ENCODE peak calls at places on chromosomes 11 and 22, in six cellular contexts. I, S, Z, K, D and N are unnamed samples.

GRCh38 chr11:46345131-46345597 is 2.1 kb upstream of the DGKZ start:
- DNase-seq in I (no peak), S (no peak), Z (peak), K (no peak), D (no peak), N (peak)

GRCh38 chr11:9214765-9215164 is 50.4 kb downstream of the DENND5A start:
- DNase-seq in I (no peak), S (peak), Z (no peak), K (peak), D (no peak), N (peak)

GRCh38 chr11:134014502-134014901 is 54.4 kb upstream of the JAM3 start:
- DNase-seq in I (no peak), S (no peak), Z (peak), K (peak), D (no peak), N (peak)

GRCh38 chr11:22199243-22199642 is 6.4 kb downstream of the ANO5 start:
- DNase-seq in I (no peak), S (no peak), Z (no peak), K (no peak), D (no peak), N (no peak)

GRCh38 chr11:111185259-111185658 is 60.3 kb upstream of the POU2AF2 start:
- DNase-seq in I (no peak), S (peak), Z (no peak), K (peak), D (no peak), N (no peak)

GRCh38 chr11:64461081-64461480 is 102.1 kb downstream of the RPS6KA4 start:
- DNase-seq in I (no peak), S (no peak), Z (no peak), K (no peak), D (no peak), N (no peak)

GRCh38 chr11:120043323-120043945 is 94.5 kb downstream of the TRIM29 start:
- DNase-seq in I (no peak), S (no peak), Z (peak), K (no peak), D (no peak), N (no peak)

GRCh38 chr22:47197735-47198500 is 435.5 kb downstream of the TBC1D22A start:
- DNase-seq in I (no peak), S (no peak), Z (peak), K (no peak), D (no peak), N (no peak)

GRCh38 chr11:121582296-121582695 is 129.5 kb upstream of the SORL1-AS1 start:
- DNase-seq in I (no peak), S (no peak), Z (no peak), K (peak), D (no peak), N (no peak)

GRCh38 chr11:33560729-33561128 is 139.9 kb downstream of the C11orf91 start:
- DNase-seq in I (no peak), S (no peak), Z (no peak), K (no peak), D (no peak), N (no peak)

GRCh38 chr22:27113211-27114030 is 456.0 kb downstream of the MIAT start:
- DNase-seq in I (no peak), S (peak), Z (no peak), K (peak), D (no peak), N (peak)

GRCh38 chr22:32794449-32795213 is 6.9 kb upstream of the TIMP3 start:
- DNase-seq in I (no peak), S (peak), Z (peak), K (no peak), D (no peak), N (peak)

GRCh38 chr11:12556155-12556554 is 118.1 kb upstream of the TEAD1 start:
- DNase-seq in I (no peak), S (peak), Z (no peak), K (peak), D (no peak), N (peak)

GRCh38 chr11:64235427-64236161 is 1.2 kb downstream of the VEGFB start:
- DNase-seq in I (no peak), S (no peak), Z (no peak), K (no peak), D (no peak), N (no peak)

GRCh38 chr11:69018924-69019323 is 5.9 kb upstream of the MRGPRF start:
- DNase-seq in I (no peak), S (peak), Z (no peak), K (peak), D (no peak), N (no peak)

GRCh38 chr11:64969209-64969608 is 2.7 kb downstream of the MAJIN start:
- DNase-seq in I (no peak), S (peak), Z (no peak), K (peak), D (no peak), N (no peak)

GRCh38 chr11:72712168-72712721 is 38.0 kb upstream of the PDE2A start:
- DNase-seq in I (no peak), S (no peak), Z (no peak), K (peak), D (no peak), N (no peak)

GRCh38 chr11:102986815-102987214 is 31.3 kb upstream of the MMP13 start:
- DNase-seq in I (no peak), S (peak), Z (no peak), K (peak), D (no peak), N (no peak)

GRCh38 chr22:39820266-39820665 is 73.3 kb downstream of the ENTHD1 start:
- DNase-seq in I (no peak), S (peak), Z (no peak), K (peak), D (no peak), N (peak)

GRCh38 chr11:2593393-2593950 is 106.3 kb downstream of the KCNQ1OT1 start:
- DNase-seq in I (no peak), S (no peak), Z (peak), K (no peak), D (no peak), N (no peak)

GRCh38 chr11:62710001-62710345 is 2.5 kb downstream of the GNG3 start:
- DNase-seq in I (no peak), S (no peak), Z (no peak), K (peak), D (no peak), N (no peak)

GRCh38 chr22:26546282-26546681 is 34.0 kb upstream of the TFIP11 start:
- DNase-seq in I (no peak), S (no peak), Z (no peak), K (no peak), D (no peak), N (no peak)

GRCh38 chr11:8826901-8827560 is 84.0 kb upstream of the AKIP1 start:
- DNase-seq in I (no peak), S (no peak), Z (peak), K (peak), D (no peak), N (peak)

GRCh38 chr11:10659339-10660216 is 34.0 kb downstream of the IRAG1 start:
- DNase-seq in I (no peak), S (peak), Z (no peak), K (peak), D (no peak), N (peak)
- H2BK120ac ChIP-seq in I (no peak), S (peak), Z (no peak), K (peak), D (no peak), N (no peak)

DNA sequence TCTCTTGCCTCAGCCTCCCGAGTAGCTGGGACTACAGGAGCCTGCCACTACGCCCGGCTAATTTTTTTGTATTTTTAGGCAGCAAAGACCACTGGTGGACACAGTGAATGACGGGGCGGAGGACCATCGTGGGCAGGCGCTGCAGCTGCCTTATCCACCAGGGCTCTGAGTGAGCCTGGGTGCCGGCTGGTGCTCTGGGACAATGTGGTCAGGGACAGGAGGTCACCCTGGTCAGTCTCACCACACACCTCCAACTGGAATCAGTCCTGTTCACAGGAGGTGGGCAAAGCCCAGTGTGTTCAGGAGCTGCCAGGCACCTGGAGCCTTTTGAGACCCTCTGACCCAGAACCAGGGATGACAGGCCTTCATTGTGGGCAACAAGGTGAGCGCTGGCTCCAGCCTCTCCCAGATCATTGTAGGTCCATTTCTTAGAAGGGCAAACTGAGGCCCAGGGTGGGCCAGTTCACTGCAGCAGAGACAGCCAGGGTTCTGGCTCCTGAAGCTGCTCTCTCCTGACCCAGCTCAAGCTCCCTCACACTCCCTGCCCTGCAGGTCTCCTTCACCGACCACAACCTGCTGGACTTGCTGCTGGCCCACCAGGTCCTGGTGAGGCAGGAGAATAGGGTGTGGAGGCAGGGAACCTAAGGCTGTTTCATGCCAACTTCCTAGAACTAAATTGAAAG is 15.7 kb upstream of the CABP2 start:
- DNase-seq in I (no peak), S (no peak), Z (no peak), K (no peak), D (no peak), N (no peak)
- H2BK15ac ChIP-seq in I (no peak), S (no peak), Z (no peak), K (no peak), D (no peak), N (no peak)

GRCh38 chr11:128326791-128327190 is 260.6 kb downstream of the ETS1 start:
- DNase-seq in I (no peak), S (no peak), Z (no peak), K (no peak), D (no peak), N (no peak)

GRCh38 chr11:128328955-128329551 is 258.3 kb downstream of the ETS1 start:
- DNase-seq in I (no peak), S (no peak), Z (no peak), K (no peak), D (no peak), N (peak)

GRCh38 chr11:128327274-128327673 is 260.1 kb downstream of the ETS1 start:
- DNase-seq in I (no peak), S (no peak), Z (no peak), K (no peak), D (no peak), N (no peak)

GRCh38 chr11:128331317-128331716 is 256.0 kb downstream of the ETS1 start:
- DNase-seq in I (no peak), S (no peak), Z (no peak), K (no peak), D (no peak), N (no peak)

GRCh38 chr11:128330203-128330602 is 257.2 kb downstream of the ETS1 start:
- DNase-seq in I (no peak), S (no peak), Z (no peak), K (no peak), D (no peak), N (peak)
- H2BK120ac ChIP-seq in I (no peak), S (no peak), Z (no peak), K (no peak), D (no peak), N (no peak)

GRCh38 chr22:19351604-19352003 is 60.1 kb upstream of the CLTCL1 start:
- DNase-seq in I (no peak), S (no peak), Z (no peak), K (no peak), D (no peak), N (no peak)
- H2BK15ac ChIP-seq in I (no peak), S (no peak), Z (no peak), K (no peak), D (no peak), N (no peak)

GRCh38 chr11:129484068-129484467 is 108.4 kb downstream of the BARX2 start:
- DNase-seq in I (no peak), S (no peak), Z (no peak), K (no peak), D (no peak), N (no peak)

GRCh38 chr11:129489254-129489653 is 113.6 kb downstream of the BARX2 start:
- DNase-seq in I (no peak), S (no peak), Z (no peak), K (no peak), D (no peak), N (no peak)

DNA sequence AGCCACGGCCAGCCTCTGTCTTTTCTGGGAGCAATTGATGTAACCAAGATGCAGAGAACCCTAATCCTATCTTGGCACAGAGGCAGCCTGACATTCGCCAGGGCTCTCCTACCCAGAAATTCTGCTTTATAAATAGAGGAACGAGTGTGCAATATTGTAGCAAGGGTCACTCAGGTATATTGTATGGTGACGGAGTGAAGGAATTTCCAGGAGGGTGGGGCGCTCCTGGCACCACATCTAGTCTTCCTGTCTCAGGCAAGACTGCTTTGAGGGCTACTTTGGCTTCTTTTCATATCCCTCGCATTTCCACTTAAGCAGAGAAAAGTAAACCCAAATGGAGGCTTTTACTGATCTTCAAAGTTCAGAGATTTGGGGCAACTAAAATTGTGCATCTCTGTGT is 114.4 kb downstream of the BARX2 start:
- DNase-seq in I (no peak), S (no peak), Z (no peak), K (no peak), D (no peak), N (no peak)
- H2BK120ac ChIP-seq in I (no peak), S (no peak), Z (no peak), K (no peak), D (no peak), N (no peak)